ENCODE peak calls at places on chromosomes 3 and 15, in nine cellular contexts. One of them, this sample, is unnamed. For H3K4me1, the result is how much of the 10 kb centered on the place peaks cover.

GRCh38 chr3:103083848-103084631 is 649.2 kb downstream of the ZPLD1 start:
- DNase-seq in ovary: no peak
- DNase-seq in colonic mucosa: no peak
- DNase-seq in spleen: no peak
- DNase-seq in ascending aorta: no peak
- DNase-seq in A673: no peak
- DNase-seq in PC-3: no peak
- DNase-seq in GM23338: no peak
- DNase-seq in esophagus squamous epithelium: no peak
- DNase-seq in this sample: no peak

GRCh38 chr3:78855190-78855589 is 912.6 kb downstream of the ROBO1 start:
- DNase-seq in ovary: no peak
- DNase-seq in A673: no peak
- DNase-seq in ascending aorta: no peak
- DNase-seq in PC-3: no peak
- DNase-seq in GM23338: no peak
- DNase-seq in colonic mucosa: no peak
- DNase-seq in spleen: no peak
- DNase-seq in esophagus squamous epithelium: no peak
- DNase-seq in this sample: no peak

GRCh38 chr3:39275963-39276593 is 3.8 kb downstream of the CX3CR1 start:
- DNase-seq in A673: no peak
- DNase-seq in ovary: no peak
- DNase-seq in ascending aorta: no peak
- DNase-seq in PC-3: no peak
- DNase-seq in spleen: no peak
- DNase-seq in esophagus squamous epithelium: no peak
- DNase-seq in colonic mucosa: no peak
- DNase-seq in GM23338: no peak
- DNase-seq in this sample: no peak

GRCh38 chr3:31873254-31873653 is 107.8 kb downstream of the OSBPL10 start:
- DNase-seq in ovary: no peak
- DNase-seq in colonic mucosa: no peak
- DNase-seq in esophagus squamous epithelium: no peak
- DNase-seq in PC-3: no peak
- DNase-seq in spleen: no peak
- DNase-seq in A673: no peak
- DNase-seq in ascending aorta: no peak
- DNase-seq in GM23338: no peak
- DNase-seq in this sample: peak

GRCh38 chr15:41746802-41747201 is 27.5 kb upstream of the MAPKBP1 start:
- DNase-seq in esophagus squamous epithelium: no peak
- DNase-seq in A673: peak
- DNase-seq in ovary: no peak
- DNase-seq in ascending aorta: no peak
- DNase-seq in PC-3: peak
- DNase-seq in colonic mucosa: no peak
- DNase-seq in GM23338: no peak
- DNase-seq in spleen: no peak
- DNase-seq in this sample: peak

GRCh38 chr3:150681037-150681436 is 22.7 kb downstream of the ERICH6 start:
- DNase-seq in PC-3: no peak
- DNase-seq in A673: no peak
- DNase-seq in colonic mucosa: no peak
- DNase-seq in ascending aorta: no peak
- DNase-seq in spleen: no peak
- DNase-seq in ovary: no peak
- DNase-seq in GM23338: no peak
- DNase-seq in esophagus squamous epithelium: no peak
- DNase-seq in this sample: no peak

GRCh38 chr15:100098705-100099104 is 243.1 kb downstream of the ADAMTS17 start:
- DNase-seq in colonic mucosa: no peak
- DNase-seq in ovary: no peak
- DNase-seq in A673: no peak
- DNase-seq in esophagus squamous epithelium: no peak
- DNase-seq in spleen: no peak
- DNase-seq in PC-3: no peak
- DNase-seq in GM23338: no peak
- DNase-seq in ascending aorta: no peak
- DNase-seq in this sample: no peak

GRCh38 chr3:146334151-146334550 is 83.2 kb upstream of the PLSCR4 start:
- DNase-seq in spleen: no peak
- DNase-seq in PC-3: peak
- DNase-seq in A673: peak
- DNase-seq in GM23338: peak
- DNase-seq in ovary: peak
- DNase-seq in esophagus squamous epithelium: no peak
- DNase-seq in ascending aorta: no peak
- DNase-seq in colonic mucosa: peak
- DNase-seq in this sample: peak

GRCh38 chr3:155629006-155629405 is 115.9 kb downstream of the PLCH1 start:
- DNase-seq in ascending aorta: no peak
- DNase-seq in colonic mucosa: no peak
- DNase-seq in GM23338: no peak
- DNase-seq in ovary: no peak
- DNase-seq in spleen: no peak
- DNase-seq in A673: no peak
- DNase-seq in PC-3: no peak
- DNase-seq in esophagus squamous epithelium: no peak
- DNase-seq in this sample: no peak

GRCh38 chr15:59282515-59283337 is 76.1 kb downstream of the LDHAL6B start:
- DNase-seq in esophagus squamous epithelium: no peak
- DNase-seq in spleen: no peak
- DNase-seq in PC-3: no peak
- DNase-seq in colonic mucosa: no peak
- DNase-seq in ascending aorta: no peak
- DNase-seq in A673: no peak
- DNase-seq in GM23338: no peak
- DNase-seq in ovary: no peak
- DNase-seq in this sample: no peak

GRCh38 chr3:76245622-76246021 is 460.3 kb upstream of the ZNF717 start:
- DNase-seq in A673: no peak
- DNase-seq in ascending aorta: no peak
- DNase-seq in PC-3: no peak
- DNase-seq in esophagus squamous epithelium: no peak
- DNase-seq in spleen: no peak
- DNase-seq in colonic mucosa: no peak
- DNase-seq in ovary: no peak
- DNase-seq in GM23338: no peak
- DNase-seq in this sample: no peak

GRCh38 chr3:134423153-134423552 is 48.9 kb upstream of the AMOTL2 start:
- DNase-seq in A673: peak
- DNase-seq in spleen: no peak
- DNase-seq in esophagus squamous epithelium: no peak
- DNase-seq in colonic mucosa: no peak
- DNase-seq in PC-3: peak
- DNase-seq in GM23338: peak
- DNase-seq in ovary: no peak
- DNase-seq in ascending aorta: no peak
- DNase-seq in this sample: no peak

GRCh38 chr3:179558742-179559364 is 3.9 kb upstream of the ACTL6A start:
- DNase-seq in A673: peak
- DNase-seq in ascending aorta: no peak
- DNase-seq in ovary: peak
- DNase-seq in colonic mucosa: peak
- DNase-seq in PC-3: peak
- DNase-seq in esophagus squamous epithelium: no peak
- DNase-seq in spleen: peak
- DNase-seq in GM23338: peak
- DNase-seq in this sample: peak

DNA sequence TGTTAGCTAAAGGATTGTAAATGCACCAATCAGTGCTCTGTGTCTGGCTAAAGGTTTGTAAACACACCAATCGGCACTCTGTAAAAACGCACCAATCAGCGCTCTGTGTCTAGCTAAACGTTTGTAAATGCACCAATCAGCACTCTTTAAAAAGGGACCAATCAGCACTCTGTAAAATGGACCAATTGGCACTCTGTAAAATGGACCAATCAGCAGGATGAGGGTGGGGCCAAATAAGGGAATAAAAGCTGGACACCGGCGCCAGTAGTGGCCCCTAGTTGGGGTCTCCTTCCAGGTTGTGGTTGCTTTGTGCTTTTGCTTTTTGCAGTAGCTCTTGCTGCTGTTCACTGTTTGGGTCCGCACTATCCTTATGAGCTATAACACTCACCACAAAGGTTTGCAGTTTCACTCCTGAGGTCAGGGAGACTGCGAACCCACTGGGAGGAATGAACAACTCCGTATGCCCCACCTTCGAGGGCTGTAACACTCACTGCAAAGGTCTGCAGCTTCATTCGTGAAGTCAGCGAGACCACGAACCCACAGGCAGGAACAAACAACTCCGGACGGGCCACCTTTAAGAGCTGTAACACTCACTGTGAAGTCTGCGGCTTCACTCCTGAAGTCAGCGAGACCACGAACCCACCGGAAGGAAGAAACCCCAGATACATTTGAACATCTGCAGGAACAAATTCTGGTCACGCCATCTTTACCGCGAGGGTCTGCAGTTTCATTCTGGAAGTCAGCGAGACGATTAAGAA is 1.1 kb upstream of the SUCLG2 start:
- DNase-seq in esophagus squamous epithelium: no peak
- DNase-seq in GM23338: no peak
- DNase-seq in PC-3: no peak
- DNase-seq in ovary: peak
- DNase-seq in ascending aorta: peak
- DNase-seq in colonic mucosa: peak
- DNase-seq in spleen: peak
- DNase-seq in A673: no peak
- DNase-seq in this sample: no peak
- H3K4me3 ChIP-seq in esophagus squamous epithelium: peak
- H3K4me3 ChIP-seq in GM23338: no peak
- H3K4me3 ChIP-seq in PC-3: peak
- H3K4me3 ChIP-seq in ovary: peak
- H3K4me3 ChIP-seq in ascending aorta: peak
- H3K4me3 ChIP-seq in colonic mucosa: no peak
- H3K4me3 ChIP-seq in spleen: peak
- H3K4me3 ChIP-seq in A673: no peak
- H3K4me3 ChIP-seq in this sample: no peak

DNA sequence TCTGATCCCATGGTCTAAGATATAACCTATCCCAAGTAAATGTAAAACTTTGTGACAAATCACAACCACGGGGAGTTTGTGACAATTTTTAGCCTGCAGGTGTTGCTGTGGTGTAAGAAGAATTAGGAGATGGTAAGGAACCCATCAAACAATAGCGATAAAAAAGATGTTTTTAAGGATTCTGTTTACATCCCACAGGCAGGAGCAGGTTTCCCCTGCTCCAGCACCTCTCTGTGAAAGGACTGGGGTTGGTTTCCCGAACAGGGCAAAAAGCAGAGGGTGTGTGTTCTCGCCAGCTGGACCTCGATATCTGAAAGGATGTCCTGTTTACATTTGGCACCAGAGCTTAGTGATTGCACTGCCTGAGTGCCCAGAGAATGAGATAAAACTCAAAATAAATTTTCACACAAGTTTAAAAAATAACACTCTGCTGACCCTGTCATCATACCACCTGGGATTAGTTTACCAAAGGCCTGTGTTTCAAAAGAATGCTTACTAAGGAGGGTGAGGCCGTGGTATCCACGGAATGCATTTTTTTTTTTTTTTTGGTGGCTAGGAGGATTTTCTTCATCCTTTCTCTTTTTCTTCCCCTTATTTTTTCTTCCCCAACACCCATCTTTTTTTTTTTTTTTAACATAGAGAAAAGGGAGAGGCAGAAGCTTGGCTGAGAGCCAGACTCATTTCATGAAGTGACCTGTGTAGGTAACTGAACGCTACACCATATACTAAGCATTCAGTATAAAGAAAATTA is 151.8 kb upstream of the DPH6 start:
- DNase-seq in colonic mucosa: no peak
- DNase-seq in A673: peak
- DNase-seq in GM23338: peak
- DNase-seq in esophagus squamous epithelium: no peak
- DNase-seq in ovary: peak
- DNase-seq in ascending aorta: no peak
- DNase-seq in spleen: no peak
- DNase-seq in PC-3: peak
- DNase-seq in this sample: no peak
- TF ChIP-seq CTCF in colonic mucosa: no peak
- TF ChIP-seq CTCF in A673: peak
- TF ChIP-seq CTCF in GM23338: peak
- TF ChIP-seq CTCF in esophagus squamous epithelium: no peak
- TF ChIP-seq CTCF in ovary: no peak
- TF ChIP-seq CTCF in ascending aorta: no peak
- TF ChIP-seq CTCF in spleen: no peak
- TF ChIP-seq CTCF in PC-3: peak
- TF ChIP-seq CTCF in this sample: peak

DNA sequence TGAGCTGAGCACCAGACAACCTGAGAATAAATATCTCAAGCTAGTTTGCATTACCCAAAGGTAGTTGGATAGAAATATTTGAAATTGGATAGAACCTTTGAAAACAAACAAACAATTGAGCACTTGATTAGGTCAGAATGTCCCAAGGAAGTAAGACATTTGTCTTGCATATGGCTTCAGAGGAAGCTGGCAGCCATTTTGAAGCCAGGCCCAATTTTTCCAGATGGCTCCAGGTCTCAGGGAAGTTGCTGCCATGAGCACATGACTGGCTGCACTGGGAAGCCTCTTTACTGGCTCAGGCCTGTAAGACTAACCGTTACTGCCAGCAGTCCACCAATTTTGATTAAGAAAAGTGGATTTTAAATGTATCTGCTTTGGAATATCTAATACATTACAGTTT is 448.9 kb upstream of the DPH6 start:
- DNase-seq in colonic mucosa: no peak
- DNase-seq in ovary: no peak
- DNase-seq in spleen: no peak
- DNase-seq in esophagus squamous epithelium: no peak
- DNase-seq in GM23338: no peak
- DNase-seq in PC-3: no peak
- DNase-seq in A673: no peak
- DNase-seq in ascending aorta: no peak
- DNase-seq in this sample: no peak
- H3K4me1 ChIP-seq in colonic mucosa: under half
- H3K4me1 ChIP-seq in ovary: under half
- H3K4me1 ChIP-seq in spleen: under half
- H3K4me1 ChIP-seq in esophagus squamous epithelium: under half
- H3K4me1 ChIP-seq in GM23338: under half
- H3K4me1 ChIP-seq in PC-3: under half
- H3K4me1 ChIP-seq in A673: under half
- H3K4me1 ChIP-seq in ascending aorta: under half
- H3K4me1 ChIP-seq in this sample: under half

DNA sequence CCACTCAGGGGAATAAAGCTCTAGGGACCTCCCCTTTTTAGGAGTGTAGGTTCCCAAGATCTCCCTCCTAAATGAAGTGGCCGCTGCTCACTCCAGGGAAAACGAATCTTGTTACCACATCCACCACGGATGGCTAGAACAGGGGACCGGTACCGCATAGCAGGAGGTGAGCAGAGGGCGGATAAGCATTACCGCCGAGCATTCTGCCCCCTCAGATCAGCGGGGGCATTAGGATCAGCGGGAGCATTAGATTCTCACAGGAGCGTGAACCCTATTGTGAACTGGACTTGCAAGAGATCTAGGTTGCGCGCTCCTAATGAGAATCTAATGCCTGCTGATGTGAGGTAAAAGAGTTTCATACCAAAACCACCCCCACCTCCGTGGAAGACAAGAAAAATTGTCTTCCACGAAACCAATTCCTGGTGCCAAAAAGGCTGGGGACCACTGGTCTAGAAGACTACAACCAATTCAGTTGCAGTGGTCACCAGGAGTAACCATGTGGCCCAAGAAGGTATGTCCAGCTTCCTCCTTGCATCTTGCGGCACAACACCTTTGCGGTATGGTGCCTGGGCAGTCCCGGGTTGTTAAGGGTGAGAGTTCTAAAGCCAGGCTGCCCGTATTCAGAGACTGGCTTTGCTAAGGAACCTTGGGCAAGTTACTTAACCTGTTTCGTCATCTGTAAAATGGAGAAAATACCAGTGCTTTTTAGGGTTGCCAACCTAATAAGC is 1.1 kb upstream of the SS18L2 start:
- DNase-seq in GM23338: no peak
- DNase-seq in PC-3: no peak
- DNase-seq in colonic mucosa: no peak
- DNase-seq in A673: no peak
- DNase-seq in esophagus squamous epithelium: no peak
- DNase-seq in spleen: peak
- DNase-seq in ovary: no peak
- DNase-seq in ascending aorta: no peak
- DNase-seq in this sample: no peak
- H3K4me3 ChIP-seq in GM23338: peak
- H3K4me3 ChIP-seq in PC-3: peak
- H3K4me3 ChIP-seq in colonic mucosa: peak
- H3K4me3 ChIP-seq in A673: peak
- H3K4me3 ChIP-seq in esophagus squamous epithelium: peak
- H3K4me3 ChIP-seq in spleen: peak
- H3K4me3 ChIP-seq in ovary: no peak
- H3K4me3 ChIP-seq in ascending aorta: peak
- H3K4me3 ChIP-seq in this sample: peak

This sample was measured in mammary epithelial cell.